ENCODE peak calls at places on chromosomes 4 and X, in four cellular contexts. B is esophagus squamous epithelium, G is endodermal cell, S is uterus. U is an unnamed sample.

GRCh38 chr4:173505924-173506779 is 23.9 kb downstream of the HAND2 start:
- DNase-seq in S (no peak), G (peak; percentile 92), B (no peak), U (peak; percentile 77)

GRCh38 chr4:182306792-182307507 is 63.7 kb downstream of the TENM3 start:
- DNase-seq in B (no peak), S (no peak), G (no peak), U (no peak)

GRCh38 chr4:119337010-119337409 is 15.1 kb upstream of the FABP2 start:
- DNase-seq in G (no peak), S (no peak), B (no peak), U (no peak)

GRCh38 chrX:153684447-153685178 is 3.1 kb upstream of the SLC6A8 start:
- DNase-seq in B (no peak), S (peak; percentile 10), G (peak; percentile 67), U (no peak)

GRCh38 chrX:18753603-18754002 is 46.2 kb downstream of the PPEF1 start:
- DNase-seq in B (no peak), G (no peak), S (no peak), U (no peak)

GRCh38 chr4:83552085-83552484 is 16.2 kb downstream of the GPAT3 start:
- DNase-seq in B (no peak), G (no peak), S (no peak), U (peak; percentile 29)

GRCh38 chrX:43969504-43970501 is 3.4 kb downstream of the NDP start:
- DNase-seq in G (peak; percentile 54), S (no peak), B (no peak), U (no peak)

GRCh38 chrX:20061869-20062254 is 54.8 kb downstream of the MAP7D2 start:
- DNase-seq in B (no peak), G (no peak), S (no peak), U (peak; percentile 6)

GRCh38 chrX:114970806-114971205 is 46.6 kb downstream of the IL13RA2 start:
- DNase-seq in G (no peak), B (no peak), S (no peak), U (peak; percentile 49)

GRCh38 chrX:73827406-73827805 is 264.4 kb downstream of the CHIC1 start:
- DNase-seq in G (no peak), B (no peak), S (no peak), U (no peak)
- H3K4me1 ChIP-seq in G (no peaks in the 10 kb centered on the region), B (no peaks in the 10 kb centered on the region), S (no peaks in the 10 kb centered on the region), U (no peaks in the 10 kb centered on the region)

DNA sequence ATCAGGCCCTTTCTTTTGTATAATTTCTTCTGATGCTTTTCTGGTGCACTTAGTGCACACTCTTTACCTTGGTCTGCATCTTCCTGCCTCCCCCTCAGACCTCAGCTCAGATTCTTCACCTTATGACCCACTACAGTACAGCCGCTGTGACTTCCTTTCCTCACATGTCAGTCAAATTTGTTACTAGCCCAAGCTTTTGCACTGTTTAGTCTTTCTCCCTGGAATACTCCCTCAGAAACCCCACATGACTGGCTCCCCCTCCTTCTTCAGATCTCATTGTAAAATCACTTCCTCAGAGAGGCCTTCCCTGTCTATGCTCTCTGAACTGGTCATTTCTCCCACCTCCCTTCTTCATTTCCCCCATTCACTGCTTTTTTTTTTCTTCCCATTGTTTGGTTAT is 133.0 kb downstream of the FRAS1 start:
- DNase-seq in S (no peak), G (no peak), B (no peak), U (no peak)
- H3K4me1 ChIP-seq in S (no peaks in the 10 kb centered on the region), G (peaks cover 8% of the 10 kb centered on the region), B (no peaks in the 10 kb centered on the region), U (no peaks in the 10 kb centered on the region)

GRCh38 chr4:1208970-1209704 is 36.8 kb upstream of the SPON2 start:
- DNase-seq in B (no peak), G (no peak), S (peak; percentile 61), U (peak; percentile 69)
- H3K4me1 ChIP-seq in B (peaks cover 50% of the 10 kb centered on the region), G (no peaks in the 10 kb centered on the region), S (peaks cover 53% of the 10 kb centered on the region), U (peaks cover 5% of the 10 kb centered on the region)

GRCh38 chr4:184503869-184504300 is 29.5 kb upstream of the IRF2 start:
- DNase-seq in S (no peak), B (no peak), G (no peak), U (peak; percentile 9)
- H3K4me1 ChIP-seq in S (no peaks in the 10 kb centered on the region), B (no peaks in the 10 kb centered on the region), G (no peaks in the 10 kb centered on the region), U (no peaks in the 10 kb centered on the region)

GRCh38 chr4:140099993-140100392 is 54.0 kb downstream of the MAML3 start:
- DNase-seq in G (peak; percentile 60), S (no peak), B (no peak), U (no peak)
- H3K4me1 ChIP-seq in G (peaks cover 6% of the 10 kb centered on the region), S (no peaks in the 10 kb centered on the region), B (peaks cover 23% of the 10 kb centered on the region), U (peaks cover 26% of the 10 kb centered on the region)

DNA sequence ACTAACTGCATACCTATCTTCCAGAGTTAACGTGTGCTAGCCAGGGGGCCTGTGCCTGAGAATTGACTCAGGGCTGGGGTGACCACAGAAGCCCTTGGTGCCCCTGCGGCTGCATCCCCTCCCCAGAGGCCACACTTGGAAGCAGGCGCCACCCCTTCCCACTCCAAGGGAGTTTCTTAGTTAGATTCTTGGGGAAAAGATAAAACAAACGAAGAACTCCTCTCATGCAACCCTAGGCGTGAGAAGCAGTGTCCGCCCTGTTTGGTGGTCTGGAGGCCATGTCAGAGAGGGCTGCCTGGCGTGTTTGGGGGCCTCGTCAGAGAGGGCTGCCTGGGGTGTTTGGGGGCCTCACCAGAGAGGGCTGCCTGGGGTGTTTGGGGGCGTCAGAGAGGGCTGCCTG is 50.3 kb upstream of the HGFAC start:
- DNase-seq in B (no peak), G (no peak), S (no peak), U (no peak)
- H3K4me1 ChIP-seq in B (peaks cover 19% of the 10 kb centered on the region), G (peaks cover 7% of the 10 kb centered on the region), S (no peaks in the 10 kb centered on the region), U (peaks cover 55% of the 10 kb centered on the region)

GRCh38 chr4:41822326-41822725 is 73.8 kb upstream of the PHOX2B start:
- DNase-seq in B (no peak), S (no peak), G (no peak), U (no peak)
- H3K4me1 ChIP-seq in B (no peaks in the 10 kb centered on the region), S (no peaks in the 10 kb centered on the region), G (no peaks in the 10 kb centered on the region), U (no peaks in the 10 kb centered on the region)